ENCODE peak calls at places on chromosomes 2 and 18, in four cellular contexts. One of them, this sample, is unnamed.

GRCh38 chr2:207265849-207266248 is 100.1 kb upstream of the KLF7 start:
- DNase-seq in SK-N-SH: no peak
- DNase-seq in GM12891: no peak
- DNase-seq in GM12878: no peak
- DNase-seq in this sample: no peak

GRCh38 chr18:35549515-35549914 is 32.0 kb upstream of the GALNT1 start:
- DNase-seq in GM12878: no peak
- DNase-seq in GM12891: no peak
- DNase-seq in SK-N-SH: no peak
- DNase-seq in this sample: no peak

GRCh38 chr2:46294185-46294836 is 2.9 kb upstream of the EPAS1 start:
- DNase-seq in GM12891: no peak
- DNase-seq in GM12878: no peak
- DNase-seq in SK-N-SH: peak; percentile 77
- DNase-seq in this sample: no peak

GRCh38 chr2:190121971-190122370 is 59.4 kb upstream of the MSTN start:
- DNase-seq in SK-N-SH: peak; percentile 30
- DNase-seq in GM12878: peak; percentile 9
- DNase-seq in GM12891: peak; percentile 5
- DNase-seq in this sample: no peak

GRCh38 chr2:209762564-209762963 is 9.1 kb upstream of the UNC80 start:
- DNase-seq in GM12891: no peak
- DNase-seq in SK-N-SH: no peak
- DNase-seq in GM12878: no peak
- DNase-seq in this sample: no peak

GRCh38 chr2:238655131-238655860 is 192.6 kb upstream of the TWIST2 start:
- DNase-seq in SK-N-SH: no peak
- DNase-seq in GM12891: no peak
- DNase-seq in GM12878: no peak
- DNase-seq in this sample: no peak

GRCh38 chr18:79528846-79529245 is 133.1 kb downstream of the NFATC1 start:
- DNase-seq in SK-N-SH: peak; percentile 84
- DNase-seq in GM12891: peak; percentile 82
- DNase-seq in GM12878: no peak
- DNase-seq in this sample: peak; percentile 71

GRCh38 chr2:236867441-236868260 is 218.0 kb upstream of the COPS8 start:
- DNase-seq in GM12891: no peak
- DNase-seq in GM12878: no peak
- DNase-seq in SK-N-SH: no peak
- DNase-seq in this sample: no peak

GRCh38 chr18:73456643-73457042 is 588.9 kb upstream of the NETO1 start:
- DNase-seq in SK-N-SH: no peak
- DNase-seq in GM12891: no peak
- DNase-seq in GM12878: no peak
- DNase-seq in this sample: no peak

GRCh38 chr18:12309683-12310198 is 1.7 kb downstream of the TUBB6 start:
- DNase-seq in GM12891: no peak
- DNase-seq in GM12878: no peak
- DNase-seq in SK-N-SH: no peak
- DNase-seq in this sample: no peak

GRCh38 chr2:240595381-240596079 is 9.0 kb downstream of the CAPN10 start:
- DNase-seq in GM12878: no peak
- DNase-seq in GM12891: peak; percentile 75
- DNase-seq in SK-N-SH: peak; percentile 76
- DNase-seq in this sample: peak; percentile 59

GRCh38 chr2:229133155-229133772 is 137.8 kb downstream of the PID1 start:
- DNase-seq in GM12878: no peak
- DNase-seq in GM12891: no peak
- DNase-seq in SK-N-SH: peak; percentile 35
- DNase-seq in this sample: no peak

GRCh38 chr2:41966431-41966893 is 81.4 kb upstream of the PKDCC start:
- DNase-seq in GM12878: no peak
- DNase-seq in GM12891: no peak
- DNase-seq in SK-N-SH: no peak
- DNase-seq in this sample: no peak

GRCh38 chr2:84986018-84986417 is 15.1 kb downstream of the KCMF1 start:
- DNase-seq in GM12891: no peak
- DNase-seq in GM12878: no peak
- DNase-seq in SK-N-SH: no peak
- DNase-seq in this sample: no peak

GRCh38 chr2:200367155-200367554 is 60.7 kb downstream of the SPATS2L start:
- DNase-seq in SK-N-SH: no peak
- DNase-seq in GM12891: no peak
- DNase-seq in GM12878: no peak
- DNase-seq in this sample: no peak

GRCh38 chr2:189854956-189855355 is 70.7 kb downstream of the PMS1 start:
- DNase-seq in GM12878: no peak
- DNase-seq in SK-N-SH: no peak
- DNase-seq in GM12891: no peak
- DNase-seq in this sample: no peak

GRCh38 chr2:223865907-223866508 is 28.6 kb upstream of the AP1S3 start:
- DNase-seq in GM12878: no peak
- DNase-seq in SK-N-SH: no peak
- DNase-seq in GM12891: no peak
- DNase-seq in this sample: no peak

GRCh38 chr2:70715161-70715985 is 52.6 kb downstream of the ADD2 start:
- DNase-seq in SK-N-SH: peak; percentile 41
- DNase-seq in GM12878: no peak
- DNase-seq in GM12891: no peak
- DNase-seq in this sample: no peak

GRCh38 chr18:55395811-55396210 is 192.2 kb downstream of the TCF4 start:
- DNase-seq in GM12891: no peak
- DNase-seq in GM12878: no peak
- DNase-seq in SK-N-SH: no peak
- DNase-seq in this sample: no peak

GRCh38 chr2:215171151-215171550 is 32.7 kb upstream of the ABCA12 start:
- DNase-seq in GM12878: peak; percentile 26
- DNase-seq in SK-N-SH: no peak
- DNase-seq in GM12891: no peak
- DNase-seq in this sample: no peak

GRCh38 chr2:176085861-176086771 is 2.4 kb upstream of the EVX2 start:
- DNase-seq in SK-N-SH: peak; percentile 78
- DNase-seq in GM12878: no peak
- DNase-seq in GM12891: no peak
- DNase-seq in this sample: no peak

GRCh38 chr2:11377915-11378649 is 33.6 kb upstream of the ROCK2 start:
- DNase-seq in GM12891: peak; percentile 53
- DNase-seq in GM12878: peak; percentile 61
- DNase-seq in SK-N-SH: no peak
- DNase-seq in this sample: peak; percentile 52

GRCh38 chr2:26670171-26670570 is 22.4 kb upstream of the KCNK3 start:
- DNase-seq in GM12891: no peak
- DNase-seq in GM12878: no peak
- DNase-seq in SK-N-SH: no peak
- DNase-seq in this sample: no peak

GRCh38 chr2:26668041-26668440 is 24.5 kb upstream of the KCNK3 start:
- DNase-seq in SK-N-SH: no peak
- DNase-seq in GM12891: no peak
- DNase-seq in GM12878: no peak
- DNase-seq in this sample: no peak

GRCh38 chr2:26666671-26667070 is 25.5 kb upstream of the CIB4 start:
- DNase-seq in GM12891: no peak
- DNase-seq in GM12878: no peak
- DNase-seq in SK-N-SH: no peak
- DNase-seq in this sample: no peak

GRCh38 chr2:26670931-26671460 is 21.5 kb upstream of the KCNK3 start:
- DNase-seq in GM12891: no peak
- DNase-seq in SK-N-SH: no peak
- DNase-seq in GM12878: no peak
- DNase-seq in this sample: no peak

GRCh38 chr2:26669099-26669498 is 23.4 kb upstream of the KCNK3 start:
- DNase-seq in GM12891: no peak
- DNase-seq in GM12878: no peak
- DNase-seq in SK-N-SH: no peak
- DNase-seq in this sample: no peak
- TF ChIP-seq POLR2AphosphoS5 in GM12891: no peak
- TF ChIP-seq POLR2AphosphoS5 in GM12878: no peak
- TF ChIP-seq POLR2AphosphoS5 in SK-N-SH: no peak
- TF ChIP-seq POLR2AphosphoS5 in this sample: no peak

DNA sequence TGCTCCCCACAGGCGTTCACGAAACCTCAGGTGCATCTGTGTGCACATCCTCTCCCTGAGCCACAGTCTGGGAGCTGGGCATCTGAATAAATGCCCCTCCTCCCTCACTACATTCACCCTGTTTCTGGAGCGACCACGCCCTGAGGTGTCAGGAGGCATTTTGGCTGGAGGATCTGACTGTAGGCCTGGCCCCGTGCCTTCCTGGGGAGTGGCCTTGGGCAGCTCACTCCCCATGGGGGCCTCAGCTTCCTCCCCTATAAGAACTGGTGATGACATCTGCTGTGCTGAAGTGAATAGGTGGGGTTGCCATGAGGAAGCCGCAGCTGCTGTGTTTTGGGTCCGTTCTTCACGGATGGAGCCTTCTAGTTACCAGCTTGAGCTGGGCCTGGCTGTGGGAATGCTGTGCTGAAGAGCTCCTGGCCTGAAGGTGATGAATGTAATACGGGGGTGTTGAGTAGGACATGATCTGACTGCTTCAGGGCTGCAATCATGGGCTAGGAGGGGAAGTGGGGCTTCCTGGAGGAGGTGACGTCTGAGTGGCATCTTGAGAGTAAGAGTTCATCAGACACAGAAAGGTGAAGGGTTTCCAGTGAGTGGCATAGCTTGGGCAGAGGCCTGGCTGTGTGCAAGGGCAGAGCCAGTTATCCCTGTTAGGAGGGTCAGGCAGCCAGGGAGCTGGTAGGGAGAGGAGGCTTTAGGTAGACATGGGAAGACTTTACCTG is 58.2 kb downstream of the GLI2 start:
- DNase-seq in SK-N-SH: no peak
- DNase-seq in GM12891: no peak
- DNase-seq in GM12878: no peak
- DNase-seq in this sample: no peak
- TF ChIP-seq TAF1 in SK-N-SH: no peak
- TF ChIP-seq TAF1 in GM12891: no peak
- TF ChIP-seq TAF1 in GM12878: no peak
- TF ChIP-seq TAF1 in this sample: no peak

GRCh38 chr2:61966087-61966727 is 60.7 kb downstream of the COMMD1 start:
- DNase-seq in SK-N-SH: no peak
- DNase-seq in GM12891: no peak
- DNase-seq in GM12878: no peak
- DNase-seq in this sample: no peak

GRCh38 chr2:61970807-61971556 is 65.5 kb downstream of the COMMD1 start:
- DNase-seq in SK-N-SH: no peak
- DNase-seq in GM12891: no peak
- DNase-seq in GM12878: no peak
- DNase-seq in this sample: no peak

GRCh38 chr2:61967262-61967661 is 61.8 kb downstream of the COMMD1 start:
- DNase-seq in GM12878: no peak
- DNase-seq in SK-N-SH: no peak
- DNase-seq in GM12891: no peak
- DNase-seq in this sample: no peak

GRCh38 chr2:61969376-61969775 is 63.9 kb downstream of the COMMD1 start:
- DNase-seq in SK-N-SH: no peak
- DNase-seq in GM12878: no peak
- DNase-seq in GM12891: no peak
- DNase-seq in this sample: no peak
- TF ChIP-seq POLR2AphosphoS5 in SK-N-SH: no peak
- TF ChIP-seq POLR2AphosphoS5 in GM12878: no peak
- TF ChIP-seq POLR2AphosphoS5 in GM12891: no peak
- TF ChIP-seq POLR2AphosphoS5 in this sample: no peak

GRCh38 chr2:159176555-159176954 is 109.9 kb downstream of the WDSUB1 start:
- DNase-seq in GM12878: no peak
- DNase-seq in SK-N-SH: no peak
- DNase-seq in GM12891: no peak
- DNase-seq in this sample: no peak

GRCh38 chr2:159175182-159175581 is 111.3 kb downstream of the WDSUB1 start:
- DNase-seq in GM12878: no peak
- DNase-seq in SK-N-SH: no peak
- DNase-seq in GM12891: no peak
- DNase-seq in this sample: no peak

GRCh38 chr2:159177357-159177756 is 109.1 kb downstream of the WDSUB1 start:
- DNase-seq in SK-N-SH: no peak
- DNase-seq in GM12878: no peak
- DNase-seq in GM12891: no peak
- DNase-seq in this sample: no peak

GRCh38 chr2:159179696-159180095 is 106.8 kb downstream of the WDSUB1 start:
- DNase-seq in SK-N-SH: no peak
- DNase-seq in GM12878: no peak
- DNase-seq in GM12891: no peak
- DNase-seq in this sample: no peak

DNA sequence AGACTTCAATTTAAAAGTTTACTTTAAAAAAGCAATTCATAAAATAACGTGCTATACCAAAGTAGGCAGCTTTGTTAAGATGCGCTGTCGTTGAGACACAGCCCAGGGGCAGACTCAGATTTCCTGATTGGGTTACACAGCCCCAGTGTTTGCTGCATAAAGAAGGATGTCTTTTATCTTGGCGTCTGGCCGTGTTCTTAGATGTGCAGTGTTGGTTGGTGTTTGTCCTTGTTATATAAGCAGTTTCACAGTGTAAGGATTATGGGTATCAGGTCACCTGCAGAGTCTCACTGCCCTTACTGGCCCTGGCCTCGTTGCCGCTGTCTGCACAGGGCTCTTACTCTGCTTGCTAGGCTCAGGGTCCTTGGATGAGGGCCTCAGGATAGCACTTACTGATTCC is 108.5 kb downstream of the WDSUB1 start:
- DNase-seq in SK-N-SH: no peak
- DNase-seq in GM12878: no peak
- DNase-seq in GM12891: no peak
- DNase-seq in this sample: no peak
- TF ChIP-seq TAF1 in SK-N-SH: no peak
- TF ChIP-seq TAF1 in GM12878: no peak
- TF ChIP-seq TAF1 in GM12891: no peak
- TF ChIP-seq TAF1 in this sample: no peak